ENCODE peak calls at places on chromosomes 1 and 21, in four cellular contexts. N, C, D and R are unnamed samples. For H3K9me3, the result is how much of the 10 kb centered on the place peaks cover.

GRCh38 chr1:113040041-113040440 is 33.0 kb upstream of the LRIG2 start:
- DNase-seq in N (no peak), C (no peak), D (no peak), R (peak)

GRCh38 chr1:23098463-23099170 is 70.0 kb downstream of the LUZP1 start:
- DNase-seq in N (peak), C (peak), D (peak), R (peak)

GRCh38 chr1:156091610-156092009 is 9.3 kb upstream of the MEX3A start:
- DNase-seq in N (no peak), C (no peak), D (no peak), R (no peak)

GRCh38 chr1:158333405-158334145 is 2.2 kb upstream of the CD1B start:
- DNase-seq in N (no peak), C (no peak), D (no peak), R (no peak)

GRCh38 chr1:207873055-207873890 is 37.7 kb downstream of the CD34 start:
- DNase-seq in N (no peak), C (no peak), D (no peak), R (no peak)

GRCh38 chr1:195604287-195604686 is 1004.0 kb downstream of the KCNT2 start:
- DNase-seq in N (no peak), C (no peak), D (no peak), R (no peak)

GRCh38 chr1:28640766-28641165 is 2.1 kb downstream of the TAF12 start:
- DNase-seq in N (no peak), C (no peak), D (no peak), R (peak)

GRCh38 chr1:37858931-37859506 is 373 bp downstream of the MTF1 start:
- DNase-seq in N (no peak), C (no peak), D (no peak), R (no peak)

GRCh38 chr1:156601892-156602291 is 613 bp upstream of the GPATCH4 start:
- DNase-seq in N (no peak), C (no peak), D (no peak), R (no peak)

GRCh38 chr1:164515932-164516331 is 43.1 kb upstream of the PBX1 start:
- DNase-seq in N (no peak), C (no peak), D (no peak), R (peak)

GRCh38 chr1:204199579-204199978 is 3.3 kb upstream of the KISS1 start:
- DNase-seq in N (no peak), C (no peak), D (no peak), R (no peak)

GRCh38 chr1:189681252-189681919 is 796.3 kb downstream of the BRINP3 start:
- DNase-seq in N (no peak), C (no peak), D (no peak), R (no peak)

GRCh38 chr1:105172803-105173202 is 1423.1 kb downstream of the AMY1C start:
- DNase-seq in N (no peak), C (no peak), D (no peak), R (no peak)

GRCh38 chr21:36330904-36331303 is 10.9 kb downstream of the MORC3 start:
- DNase-seq in N (peak), C (peak), D (no peak), R (peak)

GRCh38 chr1:54582566-54583306 is 34.7 kb downstream of the ACOT11 start:
- DNase-seq in N (peak), C (no peak), D (no peak), R (no peak)

GRCh38 chr21:40099809-40100208 is 232.6 kb downstream of the PCP4 start:
- DNase-seq in N (no peak), C (no peak), D (no peak), R (no peak)

GRCh38 chr1:205458777-205459566 is 3.1 kb upstream of the BLACAT1 start:
- DNase-seq in N (no peak), C (no peak), D (no peak), R (peak)

GRCh38 chr21:34861302-34861701 is 187.8 kb downstream of the RUNX1 start:
- DNase-seq in N (no peak), C (no peak), D (no peak), R (no peak)

GRCh38 chr1:1305300-1306069 is 2.2 kb downstream of the ACAP3 start:
- DNase-seq in N (peak), C (peak), D (peak), R (peak)

GRCh38 chr1:24189528-24189927 is 2.4 kb upstream of the IFNLR1 start:
- DNase-seq in N (no peak), C (no peak), D (no peak), R (no peak)

GRCh38 chr1:115332813-115333608 is 5.0 kb downstream of the NGF start:
- DNase-seq in N (no peak), C (no peak), D (peak), R (no peak)

GRCh38 chr1:62462370-62462769 is 25.5 kb downstream of the USP1 start:
- DNase-seq in N (no peak), C (no peak), D (no peak), R (no peak)

DNA sequence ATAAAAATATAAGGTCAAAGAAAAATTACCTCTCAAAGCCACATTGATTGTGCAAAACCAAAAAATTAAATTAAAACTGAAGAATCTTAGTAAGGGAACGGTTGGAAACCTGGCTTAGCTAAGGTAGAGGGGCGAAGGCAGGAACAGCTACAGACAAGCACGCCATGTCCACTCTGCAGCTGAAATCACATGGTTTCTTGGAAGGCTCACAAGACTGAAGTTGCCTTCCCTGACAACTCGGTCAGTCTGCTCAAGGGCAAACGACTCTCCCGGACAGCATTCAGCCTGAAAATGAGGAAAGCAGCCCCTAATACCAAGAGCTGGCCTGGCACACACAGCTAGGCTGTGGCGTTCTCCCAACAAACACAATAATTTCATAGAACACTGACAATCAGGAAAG is 22.7 kb upstream of the BECN2 start:
- DNase-seq in N (peak), C (no peak), D (no peak), R (no peak)
- H3K9me3 ChIP-seq in N (under half), C (under half), D (under half), R (under half)

GRCh38 chr1:198663996-198664789 is 25.4 kb downstream of the PTPRC start:
- DNase-seq in N (no peak), C (no peak), D (no peak), R (no peak)
- H3K4me3 ChIP-seq in N (no peak), C (no peak), D (no peak), R (no peak)

GRCh38 chr1:248343451-248343850 is 5.1 kb upstream of the OR14C36 start:
- DNase-seq in N (no peak), C (no peak), D (no peak), R (no peak)
- H3K9me3 ChIP-seq in N (under half), C (under half), D (under half), R (under half)

GRCh38 chr1:151142411-151143056 is 3.9 kb downstream of the SEMA6C start:
- DNase-seq in N (no peak), C (no peak), D (no peak), R (no peak)

GRCh38 chr1:151145158-151146071 is 1.0 kb downstream of the SEMA6C start:
- DNase-seq in N (peak), C (no peak), D (no peak), R (peak)

GRCh38 chr1:151144474-151145157 is 1.8 kb downstream of the SEMA6C start:
- DNase-seq in N (no peak), C (no peak), D (no peak), R (no peak)

GRCh38 chr1:151143057-151143435 is 3.4 kb downstream of the SEMA6C start:
- DNase-seq in N (no peak), C (no peak), D (no peak), R (no peak)

GRCh38 chr1:151143986-151144385 is 2.4 kb downstream of the SEMA6C start:
- DNase-seq in N (no peak), C (no peak), D (no peak), R (no peak)
- H3K4me3 ChIP-seq in N (peak), C (no peak), D (no peak), R (no peak)

GRCh38 chr21:41736423-41736822 is 30.4 kb downstream of the RIPK4 start:
- DNase-seq in N (no peak), C (no peak), D (no peak), R (no peak)
- H3K9me3 ChIP-seq in N (under half), C (under half), D (under half), R (under half)